ENCODE peak calls at places on chromosomes 13 and 19, in five cellular contexts. S is kidney epithelial cell; I is GM10248; Z is cardiac muscle cell; M is CD4-positive, alpha-beta T cell. L is an unnamed sample.

GRCh38 chr19:1407662-1408299 is 395 bp downstream of the DAZAP1 start:
- DNase-seq in Z (peak; percentile 77), M (no peak), I (peak; percentile 67), S (no peak), L (no peak)

GRCh38 chr13:46698015-46698414 is 98.9 kb downstream of the ESD start:
- DNase-seq in M (no peak), S (no peak), Z (no peak), I (no peak), L (no peak)

GRCh38 chr19:46428278-46429141 is at the start of gene PNMA8C:
- DNase-seq in I (no peak), M (peak; percentile 26), Z (peak; percentile 72), S (no peak), L (no peak)

GRCh38 chr13:20049558-20050473 is 91.3 kb downstream of the ZMYM2 start:
- DNase-seq in S (no peak), I (no peak), Z (no peak), M (no peak), L (no peak)

GRCh38 chr13:93476175-93476574 is 249.6 kb downstream of the GPC6 start:
- DNase-seq in S (peak; percentile 18), Z (no peak), I (no peak), M (no peak), L (no peak)

GRCh38 chr13:64397699-64398098 is 2832.4 kb downstream of the PCDH9 start:
- DNase-seq in Z (no peak), S (no peak), M (no peak), I (no peak), L (no peak)

GRCh38 chr13:26557051-26557392 is 461 bp upstream of the WASF3 start:
- DNase-seq in S (no peak), I (no peak), M (no peak), Z (no peak), L (no peak)

GRCh38 chr19:27654266-27654990 is 1558.5 kb downstream of the UQCRFS1 start:
- DNase-seq in I (no peak), Z (no peak), S (no peak), M (no peak), L (no peak)

GRCh38 chr13:113783966-113784644 is 25.1 kb downstream of the TMEM255B start:
- DNase-seq in I (no peak), Z (no peak), M (no peak), S (no peak), L (no peak)

GRCh38 chr13:40672310-40673060 is 6.0 kb upstream of the FOXO1 start:
- DNase-seq in M (no peak), S (no peak), I (no peak), Z (no peak), L (no peak)

GRCh38 chr13:51315658-51316057 is 23.8 kb upstream of the SERPINE3 start:
- DNase-seq in M (no peak), S (peak; percentile 50), I (no peak), Z (no peak), L (no peak)

GRCh38 chr19:51570962-51571575 is at the start of gene ZNF175:
- DNase-seq in S (peak; percentile 80), Z (peak; percentile 97), I (peak; percentile 80), M (peak; percentile 81), L (peak; percentile 55)

GRCh38 chr13:26168276-26168814 is 53.8 kb downstream of the RNF6 start:
- DNase-seq in S (no peak), M (no peak), Z (no peak), I (no peak), L (no peak)

GRCh38 chr19:367963-368623 is 23.5 kb upstream of the MIER2 start:
- DNase-seq in I (no peak), S (no peak), Z (no peak), M (no peak), L (no peak)

GRCh38 chr19:33005440-33005839 is 33.4 kb downstream of the FAAP24 start:
- DNase-seq in M (no peak), Z (no peak), S (no peak), I (no peak), L (no peak)

DNA sequence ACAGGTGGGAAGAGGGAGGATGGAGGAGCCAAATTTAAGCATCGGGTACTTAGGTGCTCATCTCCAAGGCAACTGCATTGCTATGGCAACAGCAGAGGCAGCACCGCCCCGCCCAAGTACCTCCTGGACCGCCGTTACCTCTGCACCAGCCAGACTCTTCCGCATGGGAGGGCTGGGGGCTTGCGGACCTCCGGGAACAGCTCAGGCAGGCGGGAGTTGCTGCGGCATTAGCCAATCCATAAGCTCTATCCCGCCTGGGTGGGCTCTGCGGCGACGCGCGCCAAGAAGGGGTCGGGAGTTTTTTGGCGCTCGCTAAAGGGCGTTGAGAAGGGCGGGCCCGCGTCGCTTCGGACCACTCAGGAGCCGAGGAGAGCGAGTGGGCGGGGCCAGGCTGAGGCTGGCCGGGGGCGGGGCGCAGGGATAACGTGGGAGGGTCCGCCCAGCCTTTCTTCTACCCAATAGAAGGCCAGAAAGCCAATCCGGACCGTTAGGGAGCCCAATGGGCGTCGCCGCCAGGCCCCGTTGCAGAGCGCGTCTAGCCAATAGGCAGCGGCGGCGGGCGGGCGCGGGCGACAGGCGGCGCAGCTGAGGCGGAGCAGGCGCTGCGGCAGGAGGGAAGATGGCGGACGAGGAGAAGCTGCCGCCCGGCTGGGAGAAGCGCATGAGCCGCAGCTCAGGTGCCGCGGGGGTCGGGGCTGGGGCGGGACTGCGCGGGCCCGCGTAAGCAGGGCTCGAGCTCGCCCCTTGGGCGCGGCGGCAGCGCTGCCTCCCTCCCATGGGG is at the start of gene PIN1:
- DNase-seq in Z (peak; percentile 100), M (peak; percentile 99), S (peak; percentile 86), I (peak; percentile 99), L (peak; percentile 91)
- TF ChIP-seq CTCF in Z (peak; percentile 59), M (peak; percentile 43), S (peak; percentile 27), I (peak; percentile 56), L (peak; percentile 39)

GRCh38 chr19:47798904-47799266 is 5.5 kb downstream of the TPRX1 start:
- DNase-seq in I (no peak), Z (no peak), M (no peak), S (no peak), L (peak; percentile 55)

GRCh38 chr19:47794526-47794925 is 9.8 kb downstream of the TPRX1 start:
- DNase-seq in S (no peak), M (no peak), I (no peak), Z (no peak), L (no peak)

GRCh38 chr19:47796785-47797184 is 7.6 kb downstream of the TPRX1 start:
- DNase-seq in S (no peak), I (no peak), M (no peak), Z (no peak), L (no peak)

GRCh38 chr19:47801270-47801669 is 3.1 kb downstream of the TPRX1 start:
- DNase-seq in M (no peak), I (no peak), S (no peak), Z (no peak), L (no peak)

GRCh38 chr19:47797996-47798903 is 6.1 kb downstream of the TPRX1 start:
- DNase-seq in M (no peak), S (no peak), Z (no peak), I (no peak), L (no peak)
- TF ChIP-seq CTCF in M (no peak), S (no peak), Z (no peak), I (no peak), L (no peak)

GRCh38 chr13:52711277-52711676 is 28.3 kb downstream of the CNMD start:
- DNase-seq in Z (no peak), I (no peak), S (no peak), M (no peak), L (no peak)
- TF ChIP-seq CTCF in Z (no peak), I (no peak), S (no peak), M (no peak), L (no peak)

DNA sequence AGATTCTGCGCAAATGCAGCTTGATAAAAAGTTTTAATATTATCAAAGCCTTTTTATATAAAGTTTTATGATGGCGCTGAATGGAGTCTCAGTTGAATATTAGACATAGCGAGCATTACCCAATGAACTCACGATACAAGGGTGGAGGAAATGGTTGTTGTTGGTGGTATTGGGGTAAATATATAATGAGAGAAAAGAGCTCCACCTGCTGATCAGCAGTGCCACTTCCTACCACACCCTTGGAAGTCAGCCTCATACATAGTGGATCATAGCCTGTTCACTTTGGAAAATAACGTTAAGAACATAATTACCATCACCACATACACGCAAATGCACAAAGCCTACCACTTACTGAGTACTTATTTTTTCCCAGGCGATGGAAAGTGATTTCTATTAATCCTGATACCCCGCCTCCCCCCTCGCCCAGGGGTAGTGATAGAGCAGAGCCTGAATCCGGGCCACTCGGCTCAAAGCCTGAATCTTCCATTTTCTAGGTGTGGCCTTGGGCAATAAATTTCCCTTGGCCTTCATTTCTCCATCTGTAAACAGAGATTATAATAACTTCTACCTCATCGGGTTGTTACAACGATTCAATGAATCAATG is 358.3 kb downstream of the KLF5 start:
- DNase-seq in M (no peak), S (no peak), I (peak; percentile 13), Z (no peak), L (peak; percentile 38)
- TF ChIP-seq CTCF in M (no peak), S (peak; percentile 17), I (peak; percentile 8), Z (peak; percentile 24), L (peak; percentile 49)

GRCh38 chr19:19026299-19026971 is 6.9 kb downstream of the SUGP2 start:
- DNase-seq in S (no peak), Z (peak; percentile 21), I (no peak), M (no peak), L (no peak)
- TF ChIP-seq CTCF in S (peak; percentile 35), Z (no peak), I (peak; percentile 15), M (no peak), L (peak; percentile 28)

GRCh38 chr19:57351867-57352266 is 796 bp downstream of the ZNF304 start:
- DNase-seq in S (no peak), I (no peak), Z (no peak), M (no peak), L (no peak)
- TF ChIP-seq CTCF in S (no peak), I (no peak), Z (no peak), M (no peak), L (no peak)

GRCh38 chr13:99605417-99606321 is 104.4 kb downstream of the TM9SF2 start:
- DNase-seq in I (peak; percentile 61), Z (peak; percentile 52), S (no peak), M (peak; percentile 32), L (no peak)
- TF ChIP-seq CTCF in I (peak; percentile 18), Z (peak; percentile 12), S (peak; percentile 39), M (peak; percentile 42), L (no peak)

DNA sequence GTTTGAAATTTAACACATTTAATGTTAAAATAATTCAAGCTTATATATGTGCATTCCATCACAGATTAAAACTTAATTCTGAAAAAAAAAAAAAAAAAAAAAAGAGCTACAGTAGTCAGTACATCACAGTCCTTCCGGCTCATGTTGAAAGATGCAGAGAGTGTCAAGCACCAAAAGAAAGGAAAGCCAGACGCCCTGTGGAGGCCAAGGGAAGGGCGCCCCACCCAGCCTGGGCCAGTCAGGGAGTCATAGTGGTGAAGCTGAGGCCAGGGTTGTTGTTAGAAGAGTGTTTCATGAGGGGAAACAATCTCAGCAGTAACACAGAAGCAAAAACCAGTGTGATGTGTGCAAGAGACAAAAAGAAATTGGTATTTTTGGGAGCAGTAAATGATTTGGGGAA is 375.3 kb downstream of the MTUS2 start:
- DNase-seq in S (no peak), M (no peak), I (no peak), Z (peak; percentile 21), L (no peak)
- TF ChIP-seq CTCF in S (no peak), M (no peak), I (no peak), Z (no peak), L (no peak)

L was measured in D721Med.